ENCODE peak calls at places on chromosomes 7 and 10, in eight cellular contexts. U is heart left ventricle, E is colonic mucosa, K is tibial artery, A is endodermal cell, H is pancreas, D is hepatocyte, Q is fibroblast of lung. O is an unnamed sample.

GRCh38 chr10:83991986-83992753 is 147.1 kb upstream of the GHITM start:
- DNase-seq in U (no peak), E (peak), K (no peak), A (peak), H (no peak), D (peak), Q (peak), O (no peak)

GRCh38 chr10:26374426-26374825 is 63.7 kb upstream of the APBB1IP start:
- DNase-seq in U (peak), E (no peak), K (peak), A (no peak), H (no peak), D (no peak), Q (no peak), O (no peak)

GRCh38 chr10:25508112-25508815 is 333.5 kb downstream of the GPR158 start:
- DNase-seq in U (no peak), E (no peak), K (no peak), A (no peak), H (no peak), D (no peak), Q (no peak), O (no peak)

GRCh38 chr7:50335795-50336754 is 31.6 kb downstream of the IKZF1 start:
- DNase-seq in U (no peak), E (no peak), K (no peak), A (peak), H (no peak), D (no peak), Q (no peak), O (no peak)

GRCh38 chr10:129417882-129418281 is 49.2 kb upstream of the MGMT start:
- DNase-seq in U (no peak), E (peak), K (no peak), A (no peak), H (no peak), D (no peak), Q (no peak), O (no peak)

GRCh38 chr7:44309271-44310091 is 15.9 kb downstream of the CAMK2B start:
- DNase-seq in U (peak), E (peak), K (no peak), A (peak), H (peak), D (peak), Q (peak), O (peak)

GRCh38 chr7:112149734-112150133 is 56.5 kb downstream of the DOCK4 start:
- DNase-seq in U (no peak), E (no peak), K (no peak), A (no peak), H (no peak), D (no peak), Q (no peak), O (no peak)

GRCh38 chr7:51198654-51199053 is 118.0 kb downstream of the COBL start:
- DNase-seq in U (no peak), E (no peak), K (no peak), A (no peak), H (no peak), D (no peak), Q (no peak), O (no peak)

GRCh38 chr7:727104-727805 is at the start of gene PRKAR1B:
- DNase-seq in U (no peak), E (peak), K (no peak), A (peak), H (peak), D (peak), Q (no peak), O (no peak)

GRCh38 chr7:3095046-3095445 is 51.4 kb upstream of the CARD11 start:
- DNase-seq in U (peak), E (no peak), K (peak), A (no peak), H (no peak), D (no peak), Q (no peak), O (no peak)

GRCh38 chr7:41629711-41630111 is 73.2 kb downstream of the INHBA start:
- DNase-seq in U (no peak), E (no peak), K (no peak), A (no peak), H (no peak), D (no peak), Q (peak), O (no peak)

GRCh38 chr7:123583821-123584220 is 17.8 kb upstream of the ASB15 start:
- DNase-seq in U (no peak), E (no peak), K (no peak), A (no peak), H (no peak), D (no peak), Q (no peak), O (no peak)

GRCh38 chr7:123580406-123581161 is 21.0 kb upstream of the ASB15 start:
- DNase-seq in U (no peak), E (peak), K (no peak), A (peak), H (no peak), D (peak), Q (peak), O (peak)

GRCh38 chr7:123581162-123581459 is 20.5 kb upstream of the ASB15 start:
- DNase-seq in U (no peak), E (no peak), K (no peak), A (no peak), H (no peak), D (no peak), Q (no peak), O (no peak)
- TF ChIP-seq CTCF in U (no peak), E (peak), K (no peak), A (peak), H (no peak), D (no peak), Q (no peak), O (no peak)

GRCh38 chr10:100128951-100129350 is 47.3 kb upstream of the CPN1 start:
- DNase-seq in U (no peak), E (no peak), K (no peak), A (no peak), H (no peak), D (no peak), Q (no peak), O (no peak)
- H3K4me3 ChIP-seq in U (no peak), E (no peak), K (no peak), A (no peak), H (no peak), D (no peak), Q (no peak), O (no peak)

GRCh38 chr7:24896031-24896433 is 83.9 kb downstream of the OSBPL3 start:
- DNase-seq in U (no peak), E (no peak), K (no peak), A (no peak), H (no peak), D (no peak), Q (no peak), O (no peak)
- TF ChIP-seq CTCF in U (no peak), E (no peak), K (no peak), A (peak), H (no peak), D (no peak), Q (no peak), O (no peak)

DNA sequence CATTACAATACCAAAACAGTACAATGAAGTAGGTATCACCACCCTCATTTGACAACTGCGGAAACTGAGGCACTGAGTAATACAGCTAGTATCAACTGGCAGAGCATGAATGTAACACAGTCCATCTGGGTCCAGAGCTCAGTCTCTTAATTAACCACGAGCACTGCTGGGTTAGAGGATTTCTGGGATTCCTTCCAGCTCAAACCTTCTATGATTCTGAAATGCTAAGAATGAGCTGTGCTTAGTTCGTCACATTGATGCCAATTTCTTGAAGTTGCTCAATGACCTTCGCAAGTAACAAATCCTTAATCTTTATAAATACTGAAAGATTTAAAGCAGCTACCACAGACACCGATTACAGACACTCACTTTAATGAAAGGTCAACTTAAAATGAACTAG is 62.5 kb downstream of the SGMS1 start:
- DNase-seq in U (no peak), E (no peak), K (no peak), A (no peak), H (no peak), D (no peak), Q (peak), O (peak)
- H3K4me3 ChIP-seq in U (no peak), E (no peak), K (no peak), A (no peak), H (no peak), D (no peak), Q (no peak), O (no peak)

GRCh38 chr10:72379776-72380175 is 25.1 kb upstream of the DNAJB12 start:
- DNase-seq in U (no peak), E (no peak), K (no peak), A (no peak), H (no peak), D (no peak), Q (peak), O (peak)

GRCh38 chr10:72370201-72370722 is 15.5 kb upstream of the DNAJB12 start:
- DNase-seq in U (no peak), E (no peak), K (no peak), A (no peak), H (no peak), D (no peak), Q (no peak), O (no peak)

GRCh38 chr10:72375585-72375984 is 20.9 kb upstream of the DNAJB12 start:
- DNase-seq in U (no peak), E (no peak), K (no peak), A (peak), H (no peak), D (no peak), Q (no peak), O (no peak)

GRCh38 chr10:72379062-72379461 is 24.3 kb upstream of the DNAJB12 start:
- DNase-seq in U (no peak), E (no peak), K (no peak), A (no peak), H (no peak), D (no peak), Q (peak), O (peak)

DNA sequence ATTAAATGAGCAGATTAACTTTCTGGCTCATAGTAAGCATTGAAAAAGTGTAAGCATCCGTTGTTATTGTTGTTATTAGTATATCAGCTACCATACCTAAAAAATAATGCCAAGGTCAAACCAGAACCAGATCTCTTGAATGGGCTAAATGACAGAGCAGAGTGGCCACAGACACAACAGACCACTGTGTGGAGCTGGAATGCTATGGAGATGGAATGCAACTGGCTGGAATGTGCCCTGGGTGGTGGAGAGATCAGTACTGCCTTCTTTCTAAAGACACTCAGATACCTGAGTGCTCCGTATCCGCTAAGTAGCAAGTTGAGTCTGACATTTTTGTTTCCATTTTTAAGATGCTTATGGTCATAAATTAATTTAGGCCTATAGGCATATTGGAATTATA is 20.5 kb upstream of the DNAJB12 start:
- DNase-seq in U (no peak), E (no peak), K (no peak), A (peak), H (no peak), D (no peak), Q (peak), O (no peak)
- TF ChIP-seq CTCF in U (no peak), E (no peak), K (no peak), A (peak), H (no peak), D (peak), Q (no peak), O (peak)

DNA sequence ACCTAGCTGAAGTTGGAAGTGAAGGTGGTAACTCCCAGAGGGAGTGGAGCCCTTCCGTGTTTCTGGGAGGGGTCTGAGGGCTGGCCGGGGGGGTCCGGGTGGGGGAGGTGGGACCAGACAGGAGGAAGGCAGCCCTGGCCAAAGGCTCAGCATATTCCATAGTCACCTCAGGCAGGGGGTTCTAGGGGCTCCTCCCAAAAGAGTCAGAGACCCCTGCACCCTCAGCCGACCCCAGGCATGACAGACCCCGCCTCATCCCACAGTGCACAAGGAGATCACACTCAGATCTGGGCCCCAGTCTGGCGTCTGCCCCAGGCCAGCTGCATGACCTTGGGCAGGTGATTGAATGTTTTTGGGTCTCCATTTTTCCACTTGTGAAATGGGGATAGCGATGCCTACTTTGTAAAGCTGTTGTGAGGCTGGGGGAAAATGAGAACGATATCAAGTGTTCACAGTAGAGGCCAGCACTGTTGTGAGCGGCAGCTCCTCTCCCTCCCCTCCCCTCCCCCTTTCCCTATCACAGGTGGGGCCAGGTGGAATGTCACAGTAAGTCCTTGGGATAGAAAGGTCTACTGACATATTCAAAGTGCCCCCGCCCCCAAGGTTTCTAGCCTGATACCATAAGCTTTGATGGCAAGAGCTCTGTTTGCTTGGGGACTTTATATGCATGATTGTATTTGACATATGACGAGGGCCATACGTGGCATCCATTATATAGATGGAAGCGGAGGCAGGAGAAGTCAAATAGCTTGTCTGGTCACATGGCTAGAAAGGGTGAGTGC is 33.3 kb downstream of the DNAJB12 start:
- DNase-seq in U (no peak), E (no peak), K (no peak), A (peak), H (no peak), D (peak), Q (no peak), O (no peak)
- H3K4me3 ChIP-seq in U (no peak), E (no peak), K (no peak), A (no peak), H (no peak), D (no peak), Q (no peak), O (no peak)

GRCh38 chr10:61592581-61592980 is 70.1 kb upstream of the CABCOCO1 start:
- DNase-seq in U (peak), E (no peak), K (no peak), A (peak), H (no peak), D (peak), Q (no peak), O (no peak)
- TF ChIP-seq CTCF in U (peak), E (no peak), K (no peak), A (peak), H (no peak), D (peak), Q (peak), O (peak)

O was measured in astrocyte of the spinal cord.